ENCODE peak calls at places on chromosome 13, in five cellular contexts. Q is K562, S is Peyer's patch, L is IMR-90, D is ovary. G is an unnamed sample.

GRCh38 chr13:53250272-53250875 is 221.8 kb downstream of the OLFM4 start:
- DNase-seq in S (no peak), D (no peak), Q (peak), L (peak), G (peak)

GRCh38 chr13:105346141-105346766 is 1189.2 kb downstream of the EFNB2 start:
- DNase-seq in L (peak), S (no peak), D (no peak), Q (no peak), G (peak)

GRCh38 chr13:113951246-113951999 is 22.5 kb downstream of the C13orf46 start:
- DNase-seq in S (peak), Q (peak), L (peak), D (peak), G (no peak)

GRCh38 chr13:101757446-101758039 is 305.1 kb downstream of the ITGBL1 start:
- DNase-seq in S (no peak), D (no peak), L (peak), Q (no peak), G (peak)

GRCh38 chr13:33624740-33625139 is 193.2 kb upstream of the RFC3 start:
- DNase-seq in Q (no peak), L (no peak), S (no peak), D (no peak), G (no peak)

GRCh38 chr13:38970380-38971051 is 20.1 kb downstream of the STOML3 start:
- DNase-seq in Q (no peak), L (no peak), S (no peak), D (no peak), G (no peak)

GRCh38 chr13:23323946-23324709 is 109.4 kb downstream of the SACS start:
- DNase-seq in S (no peak), D (no peak), Q (no peak), L (peak), G (no peak)

GRCh38 chr13:79742923-79743322 is 262.0 kb downstream of the NDFIP2 start:
- DNase-seq in D (no peak), L (no peak), Q (no peak), S (no peak), G (no peak)

GRCh38 chr13:28409648-28410047 is 85.3 kb downstream of the FLT1 start:
- DNase-seq in Q (no peak), D (no peak), S (no peak), L (no peak), G (no peak)

GRCh38 chr13:51589793-51590192 is 5.5 kb downstream of the WDFY2 start:
- DNase-seq in S (no peak), D (no peak), Q (no peak), L (no peak), G (no peak)

GRCh38 chr13:67197704-67198103 is 32.4 kb downstream of the PCDH9 start:
- DNase-seq in D (no peak), L (no peak), Q (no peak), S (no peak), G (no peak)

GRCh38 chr13:97889803-97890202 is 63.7 kb upstream of the IPO5 start:
- DNase-seq in L (no peak), S (no peak), D (no peak), Q (no peak), G (no peak)

GRCh38 chr13:25881136-25881926 is 170.5 kb downstream of the SHISA2 start:
- DNase-seq in Q (no peak), D (no peak), L (no peak), S (no peak), G (no peak)

GRCh38 chr13:43301341-43301969 is 278.1 kb downstream of the DNAJC15 start:
- DNase-seq in L (peak), Q (no peak), S (no peak), D (no peak), G (no peak)

GRCh38 chr13:59782696-59783095 is 381.0 kb downstream of the DIAPH3 start:
- DNase-seq in Q (no peak), S (no peak), L (no peak), D (no peak), G (no peak)

GRCh38 chr13:83499286-83499685 is 383.0 kb downstream of the SLITRK1 start:
- DNase-seq in S (no peak), Q (no peak), L (peak), D (no peak), G (no peak)

GRCh38 chr13:42275098-42275471 is 3.1 kb downstream of the AKAP11 start:
- DNase-seq in L (no peak), Q (no peak), S (no peak), D (no peak), G (no peak)
- TF ChIP-seq POLR2A in L (no peak), Q (no peak), S (no peak), D (no peak), G (no peak)

DNA sequence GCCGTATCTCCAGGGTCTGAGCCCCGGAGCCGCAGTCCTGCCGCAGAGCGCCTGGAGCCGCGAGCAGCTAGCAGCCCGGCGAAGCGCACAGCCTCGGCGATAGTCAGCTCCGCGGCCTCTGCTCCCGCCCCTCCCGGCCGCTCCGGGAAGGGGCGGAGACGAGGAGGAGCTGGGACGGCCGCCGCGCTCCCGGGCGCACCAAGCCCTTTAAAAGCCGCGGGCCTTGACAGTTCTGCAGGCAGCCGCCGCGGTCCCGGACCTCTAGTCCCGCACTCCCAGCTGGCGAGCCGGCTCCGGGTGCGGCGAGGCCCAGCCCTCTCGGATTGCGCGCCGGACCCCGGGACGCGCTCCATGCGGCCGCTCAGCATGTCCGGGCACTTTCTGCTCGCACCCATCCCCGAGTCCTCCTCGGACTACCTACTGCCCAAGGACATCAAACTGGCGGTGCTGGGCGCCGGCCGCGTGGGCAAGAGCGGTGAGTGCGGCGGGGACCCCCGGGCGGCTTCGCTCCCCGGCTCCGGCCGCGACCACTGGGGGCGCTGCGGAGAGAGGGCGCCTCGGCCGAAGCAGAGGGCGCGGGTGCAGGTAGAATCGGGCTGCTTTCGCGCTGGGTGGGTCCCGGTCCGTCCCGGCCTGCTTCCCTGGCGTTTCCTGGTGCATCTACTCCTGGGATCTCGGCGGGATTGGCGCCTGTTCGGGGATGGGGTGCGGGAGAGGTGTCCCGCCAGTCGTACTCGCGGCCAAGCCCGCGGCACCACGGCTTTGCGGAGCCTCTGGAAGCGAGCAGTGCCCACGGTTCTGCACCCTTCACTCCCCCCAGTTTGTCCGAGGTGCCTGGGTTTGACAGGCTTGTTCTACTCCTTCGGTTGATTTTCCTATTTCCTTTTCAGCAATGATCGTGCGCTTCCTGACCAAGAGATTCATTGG is at the start of gene RASL11A:
- DNase-seq in D (peak), Q (peak), L (peak), S (peak), G (peak)
- TF ChIP-seq POLR2A in D (peak), Q (no peak), L (peak), S (peak), G (peak)

GRCh38 chr13:99501952-99502310 is 659 bp downstream of the TM9SF2 start:
- DNase-seq in S (peak), Q (no peak), L (peak), D (peak), G (no peak)

GRCh38 chr13:99500839-99501134 is 485 bp upstream of the TM9SF2 start:
- DNase-seq in S (no peak), Q (no peak), L (no peak), D (no peak), G (no peak)

GRCh38 chr13:99498304-99499161 is 2.7 kb upstream of the TM9SF2 start:
- DNase-seq in L (peak), Q (peak), S (peak), D (peak), G (peak)

GRCh38 chr13:99505814-99506269 is 4.6 kb downstream of the TM9SF2 start:
- DNase-seq in S (no peak), Q (no peak), D (no peak), L (peak), G (no peak)

DNA sequence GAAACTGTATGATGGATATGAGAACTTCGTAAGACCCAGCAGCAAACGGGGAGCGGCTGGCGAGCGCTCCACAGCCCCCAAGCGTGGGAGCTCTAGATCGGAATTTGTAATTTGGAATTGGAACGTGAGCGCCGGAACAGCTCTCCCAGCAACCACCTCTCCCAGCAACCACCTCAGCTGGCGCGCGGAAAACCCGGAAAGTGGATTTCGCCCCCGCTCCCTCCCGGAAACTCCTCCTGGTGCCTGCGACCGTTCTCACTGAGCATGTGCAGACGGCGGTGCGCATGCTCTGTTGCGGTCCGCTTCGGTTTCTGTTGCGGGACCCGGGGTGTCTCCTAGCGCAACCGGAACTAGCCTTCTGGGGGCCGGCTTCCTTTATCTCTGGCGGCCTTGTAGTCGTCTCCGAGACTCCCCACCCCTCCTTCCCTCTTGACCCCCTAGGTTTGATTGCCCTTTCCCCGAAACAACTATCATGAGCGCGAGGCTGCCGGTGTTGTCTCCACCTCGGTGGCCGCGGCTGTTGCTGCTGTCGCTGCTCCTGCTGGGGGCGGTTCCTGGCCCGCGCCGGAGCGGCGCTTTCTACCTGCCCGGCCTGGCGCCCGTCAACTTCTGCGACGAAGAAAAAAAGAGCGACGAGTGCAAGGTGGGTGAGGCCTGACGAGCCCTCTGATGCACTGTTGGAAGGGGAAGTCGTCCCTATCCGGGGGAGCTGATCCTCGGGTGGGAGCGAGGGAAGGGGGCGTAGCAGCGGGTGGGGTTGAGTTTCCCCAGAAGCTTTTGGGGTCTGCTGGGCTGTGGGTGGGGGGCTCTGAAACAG is at the start of gene TM9SF2:
- DNase-seq in S (peak), L (peak), D (peak), Q (peak), G (peak)
- TF ChIP-seq POLR2A in S (peak), L (no peak), D (peak), Q (peak), G (no peak)

DNA sequence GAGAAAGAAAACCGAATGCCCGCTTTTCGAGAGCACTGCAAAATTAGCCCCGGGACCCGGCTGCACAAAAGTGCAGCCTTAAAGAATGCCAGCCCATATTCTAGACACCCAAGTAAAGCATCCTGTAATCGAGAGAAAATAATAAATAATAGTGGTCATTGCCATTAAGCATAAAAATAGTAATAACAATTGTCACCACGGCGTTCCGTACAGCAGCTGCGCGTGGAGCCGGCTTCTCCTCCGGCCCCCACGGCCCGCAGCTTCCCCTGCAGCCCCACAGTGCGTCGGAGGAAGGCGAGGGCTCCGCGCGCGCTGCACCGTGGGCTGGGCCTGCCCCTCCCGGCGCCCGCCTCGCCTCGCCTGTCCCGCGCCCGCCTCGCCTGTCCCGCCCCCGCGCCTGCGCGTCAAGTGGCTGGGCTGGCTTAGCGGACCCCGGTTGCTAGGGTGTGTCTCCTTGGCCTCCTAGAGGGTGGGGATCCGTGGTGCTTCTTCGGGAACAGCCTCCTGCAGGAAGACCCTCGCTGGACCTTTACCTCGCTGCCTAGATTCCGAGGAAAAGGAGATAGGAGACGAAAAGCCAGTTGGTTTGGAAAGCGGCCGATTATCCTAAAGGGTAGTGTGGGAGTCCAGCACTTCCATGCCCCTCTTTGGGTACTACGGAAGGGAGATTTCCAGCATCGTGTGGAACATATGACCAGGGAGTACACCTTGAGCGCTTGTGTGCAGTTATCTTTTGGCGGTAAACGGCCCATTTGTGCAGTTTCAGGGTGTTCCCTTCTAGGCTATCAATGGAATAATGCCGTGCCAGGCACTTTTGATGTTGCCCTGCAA is at the start of gene LRRC63:
- DNase-seq in D (peak), Q (peak), L (no peak), S (peak), G (peak)
- TF ChIP-seq POLR2A in D (no peak), Q (no peak), L (no peak), S (no peak), G (no peak)

GRCh38 chr13:30141773-30142501 is 165.4 kb downstream of the KATNAL1 start:
- DNase-seq in S (no peak), L (no peak), D (no peak), Q (no peak), G (no peak)
- TF ChIP-seq POLR2A in S (no peak), L (no peak), D (no peak), Q (no peak), G (no peak)

GRCh38 chr13:99980201-99981114 is 1.1 kb upstream of the ZIC2 start:
- DNase-seq in Q (peak), L (peak), S (peak), D (peak), G (peak)
- TF ChIP-seq POLR2A in Q (peak), L (no peak), S (no peak), D (no peak), G (peak)

G was measured in H54.